ENCODE peak calls at places on chromosome 14, in seven cellular contexts. G, B, Q, Y, O, K and H are unnamed samples.

GRCh38 chr14:40053396-40053795 is 621.2 kb upstream of the FBXO33 start:
- DNase-seq in G (no peak), B (no peak), Q (no peak), Y (no peak), O (no peak), K (no peak), H (no peak)

GRCh38 chr14:89365071-89365801 is 51.8 kb downstream of the FOXN3 start:
- DNase-seq in G (no peak), B (no peak), Q (peak), Y (no peak), O (no peak), K (no peak), H (no peak)

GRCh38 chr14:42961509-42961908 is 1354.8 kb downstream of the LRFN5 start:
- DNase-seq in G (no peak), B (no peak), Q (no peak), Y (no peak), O (no peak), K (peak), H (no peak)

GRCh38 chr14:87149583-87150354 is 843.2 kb downstream of the GALC start:
- DNase-seq in G (no peak), B (no peak), Q (no peak), Y (no peak), O (peak), K (no peak), H (no peak)

GRCh38 chr14:52351561-52352491 is 37.7 kb downstream of the PTGER2 start:
- DNase-seq in G (no peak), B (no peak), Q (peak), Y (no peak), O (no peak), K (peak), H (no peak)

GRCh38 chr14:55807059-55807499 is 227.1 kb downstream of the KTN1 start:
- DNase-seq in G (peak), B (peak), Q (peak), Y (peak), O (peak), K (peak), H (no peak)

GRCh38 chr14:47262801-47263200 is 412.6 kb downstream of the MDGA2 start:
- DNase-seq in G (no peak), B (no peak), Q (no peak), Y (no peak), O (no peak), K (peak), H (no peak)

GRCh38 chr14:95530461-95531170 is 4.2 kb upstream of the GLRX5 start:
- DNase-seq in G (no peak), B (no peak), Q (no peak), Y (no peak), O (no peak), K (peak), H (no peak)

GRCh38 chr14:59507063-59507751 is 22.9 kb downstream of the JKAMP start:
- DNase-seq in G (peak), B (peak), Q (no peak), Y (no peak), O (peak), K (peak), H (peak)

GRCh38 chr14:32382704-32383103 is 53.6 kb downstream of the AKAP6 start:
- DNase-seq in G (no peak), B (no peak), Q (no peak), Y (no peak), O (no peak), K (peak), H (peak)

GRCh38 chr14:49106721-49107689 is 479.2 kb downstream of the RPS29 start:
- DNase-seq in G (no peak), B (no peak), Q (no peak), Y (no peak), O (no peak), K (peak), H (no peak)

GRCh38 chr14:65164068-65164824 is 61.9 kb upstream of the MAX start:
- DNase-seq in G (peak), B (peak), Q (no peak), Y (no peak), O (peak), K (peak), H (peak)

GRCh38 chr14:103512701-103513611 is 9.7 kb downstream of the CKB start:
- DNase-seq in G (peak), B (peak), Q (peak), Y (peak), O (peak), K (peak), H (peak)

GRCh38 chr14:76352639-76353281 is 23.2 kb upstream of the ESRRB start:
- DNase-seq in G (peak), B (peak), Q (peak), Y (peak), O (peak), K (peak), H (peak)

GRCh38 chr14:29637406-29637805 is 290.2 kb downstream of the PRKD1 start:
- DNase-seq in G (peak), B (peak), Q (no peak), Y (no peak), O (peak), K (peak), H (no peak)